ENCODE peak calls at places on chromosomes 12 and 14, in four cellular contexts. J, E, H and D are unnamed samples.

GRCh38 chr12:76878045-76878898 is 547 bp downstream of the CSRP2 start:
- DNase-seq in E (peak; percentile 23), J (no peak), H (no peak), D (peak; percentile 39)

GRCh38 chr12:30999011-30999410 is 72.5 kb downstream of the TSPAN11 start:
- DNase-seq in E (no peak), H (no peak), J (no peak), D (no peak)

GRCh38 chr12:117875652-117876491 is 92.9 kb downstream of the KSR2 start:
- DNase-seq in J (no peak), E (no peak), H (peak; percentile 49), D (peak; percentile 12)

GRCh38 chr14:91415794-91416743 is 1.6 kb downstream of the CCDC88C start:
- DNase-seq in H (no peak), J (peak; percentile 88), E (no peak), D (no peak)

GRCh38 chr14:70955543-70956480 is 48.6 kb downstream of the PCNX1 start:
- DNase-seq in H (no peak), E (peak; percentile 29), J (no peak), D (no peak)

GRCh38 chr12:116257213-116257612 is 20.3 kb downstream of the MED13L start:
- DNase-seq in E (no peak), J (no peak), H (no peak), D (no peak)

GRCh38 chr12:98530068-98530467 is 14.7 kb downstream of the TMPO start:
- DNase-seq in E (no peak), J (no peak), H (no peak), D (no peak)

GRCh38 chr14:88234442-88234841 is 88.6 kb downstream of the KCNK10 start:
- DNase-seq in H (no peak), J (no peak), E (no peak), D (no peak)

GRCh38 chr12:28390716-28391452 is 200.6 kb downstream of the CCDC91 start:
- DNase-seq in J (no peak), H (no peak), E (no peak), D (no peak)

GRCh38 chr14:58746261-58746660 is 108.5 kb downstream of the DACT1 start:
- DNase-seq in J (no peak), E (no peak), H (no peak), D (no peak)

GRCh38 chr14:68665792-68666195 is 127.1 kb downstream of the ZFP36L1 start:
- DNase-seq in E (peak; percentile 6), H (no peak), J (no peak), D (no peak)

GRCh38 chr12:15996948-15997347 is 85.8 kb downstream of the DERA start:
- DNase-seq in H (no peak), J (no peak), E (no peak), D (no peak)

GRCh38 chr12:1634590-1635191 is 5.7 kb downstream of the WNT5B start:
- DNase-seq in E (peak; percentile 27), J (no peak), H (peak; percentile 56), D (peak; percentile 74)

GRCh38 chr12:80262372-80263170 is 163.2 kb downstream of the OTOGL start:
- DNase-seq in H (no peak), E (no peak), J (no peak), D (no peak)

GRCh38 chr12:119069029-119069731 is 87.8 kb downstream of the SRRM4 start:
- DNase-seq in H (no peak), E (no peak), J (no peak), D (no peak)

GRCh38 chr14:100308112-100308792 is 2.0 kb upstream of the SLC25A29 start:
- DNase-seq in H (no peak), E (no peak), J (no peak), D (no peak)
- TF ChIP-seq CBX5 in H (no peak), E (no peak), J (no peak), D (no peak)

GRCh38 chr12:130428116-130428515 is 90.4 kb downstream of the PIWIL1 start:
- DNase-seq in H (no peak), E (no peak), J (no peak), D (no peak)
- TF ChIP-seq CBX5 in H (no peak), E (no peak), J (no peak), D (no peak)

GRCh38 chr12:121942145-121942718 is 23.8 kb downstream of the CFAP251 start:
- DNase-seq in H (no peak), J (no peak), E (no peak), D (no peak)

GRCh38 chr12:121937654-121938053 is 19.3 kb downstream of the CFAP251 start:
- DNase-seq in H (no peak), E (no peak), J (no peak), D (no peak)

GRCh38 chr12:121943926-121944325 is 25.5 kb downstream of the CFAP251 start:
- DNase-seq in E (no peak), J (no peak), H (no peak), D (no peak)

GRCh38 chr12:121939190-121939589 is 20.8 kb downstream of the CFAP251 start:
- DNase-seq in J (peak; percentile 24), E (no peak), H (no peak), D (no peak)

GRCh38 chr12:121939992-121940766 is 21.8 kb downstream of the CFAP251 start:
- DNase-seq in H (no peak), E (no peak), J (no peak), D (no peak)
- TF ChIP-seq CBX5 in H (no peak), E (no peak), J (no peak), D (no peak)

GRCh38 chr12:127060310-127060847 is 1206.6 kb upstream of the TMEM132C start:
- DNase-seq in H (no peak), J (no peak), E (no peak), D (peak; percentile 79)
- TF ChIP-seq CBX5 in H (no peak), J (no peak), E (no peak), D (no peak)

GRCh38 chr14:73795466-73795865 is 56.2 kb upstream of the PTGR2 start:
- DNase-seq in J (no peak), H (no peak), E (no peak), D (no peak)

GRCh38 chr14:73795974-73796373 is 55.7 kb upstream of the PTGR2 start:
- DNase-seq in H (no peak), J (no peak), E (peak; percentile 93), D (no peak)

GRCh38 chr14:73797540-73797925 is 54.1 kb upstream of the PTGR2 start:
- DNase-seq in J (no peak), H (no peak), E (no peak), D (no peak)

GRCh38 chr14:73800970-73801515 is 50.6 kb upstream of the PTGR2 start:
- DNase-seq in J (no peak), E (no peak), H (no peak), D (no peak)

DNA sequence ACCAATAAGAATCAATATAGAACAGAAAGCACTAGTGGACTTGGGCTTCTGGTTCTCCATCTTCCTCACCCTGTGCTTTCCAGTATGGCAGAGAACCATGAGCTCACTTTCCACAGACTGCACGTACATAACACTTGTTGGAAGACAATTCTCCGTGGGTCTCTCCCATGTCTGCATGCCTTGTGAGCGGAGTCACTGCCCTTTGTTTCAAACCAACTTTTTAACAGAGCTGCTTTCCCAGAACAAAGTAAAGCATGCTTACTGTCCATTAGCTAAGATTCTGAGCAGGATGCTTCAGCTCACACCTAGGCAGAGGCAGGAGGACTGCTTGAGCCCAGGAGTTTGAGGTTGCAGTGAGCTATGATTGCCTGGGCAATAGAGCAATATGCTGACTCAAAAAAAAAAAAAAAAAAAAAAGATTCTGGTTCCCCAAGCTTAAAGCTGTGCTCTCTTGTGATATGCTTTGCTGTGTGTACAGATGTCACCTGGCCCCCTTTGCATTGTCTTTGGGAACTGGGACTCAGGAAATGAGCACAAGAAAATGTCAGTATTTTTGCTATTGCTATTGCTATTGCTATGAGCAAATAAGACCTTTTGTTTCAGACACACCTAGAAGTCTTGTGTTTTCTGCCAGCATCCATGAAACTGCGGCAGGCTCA is 54.6 kb upstream of the PTGR2 start:
- DNase-seq in H (no peak), J (no peak), E (no peak), D (no peak)
- TF ChIP-seq CBX5 in H (no peak), J (no peak), E (no peak), D (no peak)

DNA sequence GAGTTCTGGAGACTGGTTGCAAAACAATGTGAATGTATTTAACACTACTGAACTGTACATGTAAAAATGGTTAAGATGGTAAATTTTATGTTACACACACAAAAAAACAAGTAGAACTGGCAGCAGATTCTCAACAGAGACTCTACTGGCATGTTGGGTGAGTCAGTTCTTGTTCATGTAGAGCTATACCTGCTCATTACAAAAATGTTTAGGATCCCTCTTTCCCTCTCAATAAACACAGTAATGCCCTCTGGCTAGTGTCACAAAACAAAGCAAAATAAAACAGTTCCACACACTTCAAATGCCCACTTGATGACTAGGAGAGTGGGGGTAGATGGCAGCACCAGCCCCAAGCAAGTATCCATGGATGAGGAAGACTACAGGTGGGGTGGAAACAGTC is 13.7 kb upstream of the ZNF740 start:
- DNase-seq in H (no peak), J (no peak), E (no peak), D (no peak)
- TF ChIP-seq CBX5 in H (no peak), J (no peak), E (no peak), D (no peak)

DNA sequence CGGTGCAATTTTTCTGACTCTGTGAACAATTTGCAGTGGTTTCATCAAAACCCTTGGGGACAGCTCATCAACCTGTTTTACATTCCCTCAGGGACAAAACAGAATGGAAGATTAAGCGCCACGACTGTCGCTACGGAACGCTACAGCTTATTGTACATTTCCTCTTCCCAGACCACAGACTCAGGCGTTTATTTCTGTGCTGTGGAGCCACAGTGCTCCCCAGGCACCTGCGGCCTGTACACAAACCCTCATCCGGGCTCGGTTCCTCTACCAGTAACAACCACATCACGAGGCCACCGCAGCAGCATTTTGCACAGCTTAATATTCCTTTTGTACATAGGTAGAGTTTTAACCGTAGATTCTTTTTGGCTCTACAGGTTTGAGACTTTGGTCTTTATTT is 397.4 kb upstream of the OR4E1 start:
- DNase-seq in E (no peak), J (peak; percentile 38), H (no peak), D (no peak)
- TF ChIP-seq CBX5 in E (no peak), J (no peak), H (no peak), D (no peak)

GRCh38 chr14:47917344-47917954 is 242.0 kb upstream of the MDGA2 start:
- DNase-seq in H (peak; percentile 21), J (no peak), E (peak; percentile 9), D (peak; percentile 4)
- TF ChIP-seq CBX5 in H (no peak), J (no peak), E (no peak), D (no peak)

DNA sequence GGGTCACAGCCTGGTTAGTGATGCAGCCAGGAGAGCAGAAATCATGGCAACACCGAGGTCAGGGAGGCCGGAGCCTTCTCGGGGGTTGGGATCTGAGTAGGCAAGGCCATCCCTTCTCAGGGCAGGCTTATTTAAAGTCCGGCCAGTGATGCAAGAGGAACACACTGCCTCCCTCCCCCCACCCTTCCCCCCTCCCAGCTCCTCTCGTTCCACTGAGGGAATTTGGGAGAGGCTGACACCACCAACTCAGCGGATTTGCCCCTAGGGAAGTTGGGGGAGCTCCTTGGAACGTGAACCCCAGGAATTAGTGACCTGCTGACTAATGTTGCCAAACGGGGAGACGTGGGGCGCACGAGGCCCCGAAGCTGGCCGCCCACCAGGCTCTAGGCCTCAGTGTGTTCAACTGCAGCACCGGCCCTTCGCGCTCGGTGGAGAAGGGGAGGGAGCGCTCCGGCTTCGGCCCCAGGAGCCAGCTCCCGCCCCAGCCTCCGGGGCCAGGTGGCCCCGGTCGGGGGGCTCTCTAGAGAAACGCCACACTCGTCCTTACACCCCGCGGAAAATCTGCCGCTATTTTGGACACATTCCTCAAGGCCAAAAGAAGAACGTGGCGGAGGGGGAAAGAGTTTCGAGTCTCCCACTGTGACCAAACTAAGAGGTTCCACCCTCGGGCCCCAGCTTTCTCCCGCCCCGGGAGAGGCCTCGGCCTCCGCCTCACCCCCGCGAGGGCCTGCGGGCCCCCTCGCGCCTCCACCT is 1.6 kb downstream of the CTDSP2 start:
- DNase-seq in H (no peak), J (no peak), E (peak; percentile 68), D (peak; percentile 55)
- TF ChIP-seq CBX5 in H (no peak), J (no peak), E (no peak), D (no peak)